ENCODE peak calls at places on chromosomes 2 and 18, in six cellular contexts. One of them, this sample, is unnamed.
A peak's percentile ranks its signal among the peaks of the same experiment; 100 is the strongest.

GRCh38 chr18:63741769-63742168 is 33.4 kb upstream of the SERPINB7 start:
- DNase-seq in astrocyte of the spinal cord: peak; percentile 33
- DNase-seq in WERI-Rb-1: no peak
- DNase-seq in K562: no peak
- DNase-seq in left lung: no peak
- DNase-seq in choroid plexus epithelial cell: peak; percentile 61
- DNase-seq in this sample: no peak

GRCh38 chr2:121128741-121129659 is 156.0 kb downstream of the TFCP2L1 start:
- DNase-seq in astrocyte of the spinal cord: peak; percentile 4
- DNase-seq in WERI-Rb-1: peak; percentile 36
- DNase-seq in K562: peak; percentile 52
- DNase-seq in left lung: no peak
- DNase-seq in choroid plexus epithelial cell: peak; percentile 51
- DNase-seq in this sample: peak; percentile 31

GRCh38 chr2:121256720-121257475 is 28.1 kb downstream of the TFCP2L1 start:
- DNase-seq in astrocyte of the spinal cord: no peak
- DNase-seq in WERI-Rb-1: no peak
- DNase-seq in K562: no peak
- DNase-seq in left lung: no peak
- DNase-seq in choroid plexus epithelial cell: no peak
- DNase-seq in this sample: no peak

GRCh38 chr2:128274218-128274617 is 44.5 kb downstream of the HS6ST1 start:
- DNase-seq in astrocyte of the spinal cord: no peak
- DNase-seq in WERI-Rb-1: no peak
- DNase-seq in K562: no peak
- DNase-seq in left lung: no peak
- DNase-seq in choroid plexus epithelial cell: no peak
- DNase-seq in this sample: no peak

GRCh38 chr2:62785810-62786593 is 80.5 kb downstream of the EHBP1 start:
- DNase-seq in astrocyte of the spinal cord: peak; percentile 31
- DNase-seq in WERI-Rb-1: no peak
- DNase-seq in K562: no peak
- DNase-seq in left lung: no peak
- DNase-seq in choroid plexus epithelial cell: peak; percentile 66
- DNase-seq in this sample: no peak

GRCh38 chr2:236889081-236889780 is 196.5 kb upstream of the COPS8 start:
- DNase-seq in astrocyte of the spinal cord: no peak
- DNase-seq in WERI-Rb-1: no peak
- DNase-seq in K562: no peak
- DNase-seq in left lung: no peak
- DNase-seq in choroid plexus epithelial cell: peak; percentile 14
- DNase-seq in this sample: no peak

GRCh38 chr2:37317746-37318145 is 6.9 kb downstream of the PRKD3 start:
- DNase-seq in astrocyte of the spinal cord: no peak
- DNase-seq in WERI-Rb-1: no peak
- DNase-seq in K562: no peak
- DNase-seq in left lung: no peak
- DNase-seq in choroid plexus epithelial cell: no peak
- DNase-seq in this sample: no peak

GRCh38 chr2:37376421-37377186 is 32.2 kb downstream of the QPCT start:
- DNase-seq in astrocyte of the spinal cord: peak; percentile 86
- DNase-seq in WERI-Rb-1: no peak
- DNase-seq in K562: no peak
- DNase-seq in left lung: no peak
- DNase-seq in choroid plexus epithelial cell: no peak
- DNase-seq in this sample: peak; percentile 84

GRCh38 chr2:218387369-218388194 is 5.5 kb downstream of the SLC11A1 start:
- DNase-seq in astrocyte of the spinal cord: peak; percentile 79
- DNase-seq in WERI-Rb-1: no peak
- DNase-seq in K562: no peak
- DNase-seq in left lung: peak; percentile 91
- DNase-seq in choroid plexus epithelial cell: peak; percentile 90
- DNase-seq in this sample: no peak

GRCh38 chr2:54763636-54764291 is 40.3 kb downstream of the EML6 start:
- DNase-seq in astrocyte of the spinal cord: no peak
- DNase-seq in WERI-Rb-1: peak; percentile 52
- DNase-seq in K562: no peak
- DNase-seq in left lung: no peak
- DNase-seq in choroid plexus epithelial cell: no peak
- DNase-seq in this sample: peak; percentile 24

DNA sequence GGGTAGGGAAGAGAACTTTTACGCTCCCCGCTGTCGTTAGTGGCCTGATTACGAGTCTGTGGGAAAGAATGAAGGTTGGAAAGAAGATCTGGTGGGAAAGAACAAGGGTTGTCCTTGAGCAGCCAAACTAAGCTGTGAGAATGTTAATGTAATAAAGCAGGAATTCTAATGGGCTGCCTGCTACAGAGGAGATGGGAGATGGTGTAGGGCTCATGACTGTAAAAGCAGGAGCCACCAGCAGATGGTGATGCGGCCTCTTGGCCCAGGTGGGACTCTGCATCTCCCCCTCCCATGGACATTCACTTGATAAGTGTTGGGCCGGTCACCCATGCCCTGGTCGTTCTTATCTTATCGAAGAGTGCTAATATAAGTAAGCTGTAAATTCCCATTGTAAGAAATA is 150.0 kb downstream of the NEDD4L start:
- DNase-seq in astrocyte of the spinal cord: no peak
- DNase-seq in WERI-Rb-1: peak; percentile 72
- DNase-seq in K562: peak; percentile 32
- DNase-seq in left lung: no peak
- DNase-seq in choroid plexus epithelial cell: no peak
- DNase-seq in this sample: no peak
- TF ChIP-seq CTCF in astrocyte of the spinal cord: peak; percentile 62
- TF ChIP-seq CTCF in WERI-Rb-1: peak; percentile 89
- TF ChIP-seq CTCF in K562: peak; percentile 63
- TF ChIP-seq CTCF in left lung: no peak
- TF ChIP-seq CTCF in choroid plexus epithelial cell: peak; percentile 48
- TF ChIP-seq CTCF in this sample: peak; percentile 1

GRCh38 chr2:45647986-45648520 is 3.4 kb upstream of the PRKCE start:
- DNase-seq in astrocyte of the spinal cord: no peak
- DNase-seq in WERI-Rb-1: no peak
- DNase-seq in K562: no peak
- DNase-seq in left lung: no peak
- DNase-seq in choroid plexus epithelial cell: peak; percentile 8
- DNase-seq in this sample: no peak

GRCh38 chr2:45649855-45650806 is 1.3 kb upstream of the PRKCE start:
- DNase-seq in astrocyte of the spinal cord: peak; percentile 45
- DNase-seq in WERI-Rb-1: peak; percentile 77
- DNase-seq in K562: peak; percentile 54
- DNase-seq in left lung: peak; percentile 94
- DNase-seq in choroid plexus epithelial cell: peak; percentile 38
- DNase-seq in this sample: peak; percentile 62

GRCh38 chr2:45651415-45652089 is at the start of gene PRKCE:
- DNase-seq in astrocyte of the spinal cord: peak; percentile 29
- DNase-seq in WERI-Rb-1: peak; percentile 56
- DNase-seq in K562: no peak
- DNase-seq in left lung: peak; percentile 88
- DNase-seq in choroid plexus epithelial cell: peak; percentile 18
- DNase-seq in this sample: peak; percentile 26

GRCh38 chr2:45650851-45651414 is 542 bp upstream of the PRKCE start:
- DNase-seq in astrocyte of the spinal cord: peak; percentile 96
- DNase-seq in WERI-Rb-1: peak; percentile 86
- DNase-seq in K562: peak; percentile 81
- DNase-seq in left lung: peak; percentile 94
- DNase-seq in choroid plexus epithelial cell: peak; percentile 98
- DNase-seq in this sample: peak; percentile 97

DNA sequence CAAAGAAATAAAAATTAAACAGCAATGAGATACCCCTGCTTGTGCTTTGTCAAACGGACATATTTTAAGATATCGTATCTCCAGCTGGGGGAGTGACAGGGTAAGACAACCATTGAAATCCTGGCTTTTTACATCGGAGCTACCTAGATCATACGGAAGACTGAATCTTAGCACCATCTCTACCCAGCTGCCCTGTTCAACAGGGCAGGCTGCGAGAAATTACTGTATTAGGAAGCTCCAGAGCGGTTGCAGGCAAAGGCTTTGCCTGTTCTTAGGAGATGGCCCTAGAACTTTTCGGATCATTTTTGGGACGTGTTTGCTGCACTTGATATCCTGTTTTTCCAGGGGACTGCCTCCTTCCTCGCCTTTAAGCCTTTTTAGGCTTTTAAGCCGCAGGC is 2.0 kb upstream of the PRKCE start:
- DNase-seq in astrocyte of the spinal cord: peak; percentile 42
- DNase-seq in WERI-Rb-1: no peak
- DNase-seq in K562: no peak
- DNase-seq in left lung: no peak
- DNase-seq in choroid plexus epithelial cell: peak; percentile 50
- DNase-seq in this sample: no peak
- H3K4me3 ChIP-seq in astrocyte of the spinal cord: peak overlapping the region; percentile 70
- H3K4me3 ChIP-seq in WERI-Rb-1: peak overlapping the region; percentile 54
- H3K4me3 ChIP-seq in K562: peak overlapping the region; percentile 72
- H3K4me3 ChIP-seq in left lung: peak overlapping the region; percentile 74
- H3K4me3 ChIP-seq in choroid plexus epithelial cell: peak overlapping the region; percentile 79
- H3K4me3 ChIP-seq in this sample: peak overlapping the region; percentile 71

GRCh38 chr2:21006423-21007128 is 37.3 kb downstream of the APOB start:
- DNase-seq in astrocyte of the spinal cord: no peak
- DNase-seq in WERI-Rb-1: no peak
- DNase-seq in K562: no peak
- DNase-seq in left lung: no peak
- DNase-seq in choroid plexus epithelial cell: no peak
- DNase-seq in this sample: no peak
- TF ChIP-seq CTCF in astrocyte of the spinal cord: no peak
- TF ChIP-seq CTCF in WERI-Rb-1: no peak
- TF ChIP-seq CTCF in K562: no peak
- TF ChIP-seq CTCF in left lung: no peak
- TF ChIP-seq CTCF in choroid plexus epithelial cell: no peak
- TF ChIP-seq CTCF in this sample: no peak

GRCh38 chr2:172460780-172461201 is 33.4 kb downstream of the ITGA6 start:
- DNase-seq in astrocyte of the spinal cord: no peak
- DNase-seq in WERI-Rb-1: no peak
- DNase-seq in K562: no peak
- DNase-seq in left lung: no peak
- DNase-seq in choroid plexus epithelial cell: no peak
- DNase-seq in this sample: no peak

GRCh38 chr2:172464340-172465129 is 37.1 kb downstream of the ITGA6 start:
- DNase-seq in astrocyte of the spinal cord: no peak
- DNase-seq in WERI-Rb-1: no peak
- DNase-seq in K562: no peak
- DNase-seq in left lung: no peak
- DNase-seq in choroid plexus epithelial cell: no peak
- DNase-seq in this sample: no peak

GRCh38 chr2:172462393-172463381 is 35.3 kb downstream of the ITGA6 start:
- DNase-seq in astrocyte of the spinal cord: no peak
- DNase-seq in WERI-Rb-1: no peak
- DNase-seq in K562: no peak
- DNase-seq in left lung: no peak
- DNase-seq in choroid plexus epithelial cell: no peak
- DNase-seq in this sample: peak; percentile 47

GRCh38 chr2:172458561-172459124 is 31.3 kb downstream of the ITGA6 start:
- DNase-seq in astrocyte of the spinal cord: no peak
- DNase-seq in WERI-Rb-1: no peak
- DNase-seq in K562: no peak
- DNase-seq in left lung: no peak
- DNase-seq in choroid plexus epithelial cell: no peak
- DNase-seq in this sample: no peak

GRCh38 chr2:172461591-172462392 is 34.4 kb downstream of the ITGA6 start:
- DNase-seq in astrocyte of the spinal cord: peak; percentile 51
- DNase-seq in WERI-Rb-1: peak; percentile 66
- DNase-seq in K562: peak; percentile 66
- DNase-seq in left lung: peak; percentile 91
- DNase-seq in choroid plexus epithelial cell: peak; percentile 58
- DNase-seq in this sample: peak; percentile 61
- H3K4me3 ChIP-seq in astrocyte of the spinal cord: no peak overlapping the region
- H3K4me3 ChIP-seq in WERI-Rb-1: no peak overlapping the region
- H3K4me3 ChIP-seq in K562: no peak overlapping the region
- H3K4me3 ChIP-seq in left lung: no peak overlapping the region
- H3K4me3 ChIP-seq in choroid plexus epithelial cell: no peak overlapping the region
- H3K4me3 ChIP-seq in this sample: no peak overlapping the region

GRCh38 chr2:33267745-33268144 is 208.7 kb upstream of the RASGRP3 start:
- DNase-seq in astrocyte of the spinal cord: no peak
- DNase-seq in WERI-Rb-1: no peak
- DNase-seq in K562: no peak
- DNase-seq in left lung: no peak
- DNase-seq in choroid plexus epithelial cell: peak; percentile 67
- DNase-seq in this sample: no peak
- TF ChIP-seq CTCF in astrocyte of the spinal cord: no peak
- TF ChIP-seq CTCF in WERI-Rb-1: no peak
- TF ChIP-seq CTCF in K562: no peak
- TF ChIP-seq CTCF in left lung: no peak
- TF ChIP-seq CTCF in choroid plexus epithelial cell: no peak
- TF ChIP-seq CTCF in this sample: no peak

GRCh38 chr2:240524963-240525718 is 32.6 kb downstream of the ANKMY1 start:
- DNase-seq in astrocyte of the spinal cord: no peak
- DNase-seq in WERI-Rb-1: no peak
- DNase-seq in K562: no peak
- DNase-seq in left lung: no peak
- DNase-seq in choroid plexus epithelial cell: no peak
- DNase-seq in this sample: no peak
- H3K4me3 ChIP-seq in astrocyte of the spinal cord: no peak overlapping the region
- H3K4me3 ChIP-seq in WERI-Rb-1: no peak overlapping the region
- H3K4me3 ChIP-seq in K562: no peak overlapping the region
- H3K4me3 ChIP-seq in left lung: no peak overlapping the region
- H3K4me3 ChIP-seq in choroid plexus epithelial cell: no peak overlapping the region
- H3K4me3 ChIP-seq in this sample: no peak overlapping the region

GRCh38 chr18:56709463-56709862 is 58.3 kb downstream of the WDR7 start:
- DNase-seq in astrocyte of the spinal cord: peak; percentile 87
- DNase-seq in WERI-Rb-1: no peak
- DNase-seq in K562: peak; percentile 20
- DNase-seq in left lung: no peak
- DNase-seq in choroid plexus epithelial cell: peak; percentile 92
- DNase-seq in this sample: peak; percentile 78
- TF ChIP-seq CTCF in astrocyte of the spinal cord: peak; percentile 24
- TF ChIP-seq CTCF in WERI-Rb-1: no peak
- TF ChIP-seq CTCF in K562: peak; percentile 51
- TF ChIP-seq CTCF in left lung: no peak
- TF ChIP-seq CTCF in choroid plexus epithelial cell: peak; percentile 40
- TF ChIP-seq CTCF in this sample: peak; percentile 20

GRCh38 chr2:160494243-160494642 is 636 bp upstream of the RBMS1 start:
- DNase-seq in astrocyte of the spinal cord: peak; percentile 33
- DNase-seq in WERI-Rb-1: no peak
- DNase-seq in K562: no peak
- DNase-seq in left lung: no peak
- DNase-seq in choroid plexus epithelial cell: peak; percentile 26
- DNase-seq in this sample: no peak
- H3K4me3 ChIP-seq in astrocyte of the spinal cord: peak overlapping the region; percentile 63
- H3K4me3 ChIP-seq in WERI-Rb-1: peak overlapping the region; percentile 76
- H3K4me3 ChIP-seq in K562: no peak overlapping the region
- H3K4me3 ChIP-seq in left lung: peak overlapping the region; percentile 82
- H3K4me3 ChIP-seq in choroid plexus epithelial cell: peak overlapping the region; percentile 85
- H3K4me3 ChIP-seq in this sample: no peak overlapping the region

This sample was measured in GM12865.